ENCODE peak calls at places on chromosomes 13 and 19, in four cellular contexts. W is K562, R is WTC11, E is GM23338. Q is an unnamed sample.

GRCh38 chr13:34900288-34900739 is 41.8 kb upstream of the NBEA start:
- DNase-seq in W (no peak), R (no peak), E (peak; percentile 92), Q (no peak)

GRCh38 chr13:51958217-51958547 is 53.1 kb downstream of the ATP7B start:
- DNase-seq in W (no peak), R (no peak), E (peak; percentile 14), Q (no peak)

GRCh38 chr19:13102666-13103584 is at the start of gene LYL1:
- DNase-seq in W (peak; percentile 93), R (peak; percentile 67), E (peak; percentile 79), Q (peak; percentile 45)

GRCh38 chr13:72141845-72142470 is 275.0 kb upstream of the DACH1 start:
- DNase-seq in W (no peak), R (no peak), E (no peak), Q (no peak)

GRCh38 chr13:48731957-48732569 is 78.3 kb downstream of the CYSLTR2 start:
- DNase-seq in W (peak; percentile 57), R (peak; percentile 73), E (peak; percentile 82), Q (peak; percentile 11)

GRCh38 chr13:37058801-37059135 is 720 bp downstream of the SUPT20H start:
- DNase-seq in W (no peak), R (no peak), E (peak; percentile 40), Q (no peak)

GRCh38 chr19:13133241-13133870 is 15.3 kb downstream of the NACC1 start:
- DNase-seq in W (no peak), R (no peak), E (no peak), Q (no peak)

GRCh38 chr13:42996584-42996983 is 4.5 kb upstream of the EPSTI1 start:
- DNase-seq in W (no peak), R (no peak), E (no peak), Q (peak; percentile 9)

GRCh38 chr19:28582807-28583206 is 630.1 kb downstream of the UQCRFS1 start:
- DNase-seq in W (no peak), R (no peak), E (peak; percentile 8), Q (no peak)

GRCh38 chr19:42816901-42817300 is 51.4 kb upstream of the PSG8 start:
- DNase-seq in W (no peak), R (no peak), E (no peak), Q (no peak)

GRCh38 chr13:37134411-37135041 is 29.1 kb upstream of the CSNK1A1L start:
- DNase-seq in W (no peak), R (no peak), E (no peak), Q (no peak)

GRCh38 chr19:28420731-28421550 is 792.0 kb downstream of the UQCRFS1 start:
- DNase-seq in W (no peak), R (no peak), E (no peak), Q (no peak)

GRCh38 chr19:45640849-45641273 is 1.7 kb upstream of the EML2 start:
- DNase-seq in W (peak; percentile 43), R (peak; percentile 91), E (peak; percentile 89), Q (peak; percentile 13)

GRCh38 chr19:38944981-38945506 is 14.3 kb downstream of the MRPS12 start:
- DNase-seq in W (peak; percentile 67), R (peak; percentile 29), E (peak; percentile 35), Q (no peak)

GRCh38 chr19:7899751-7900352 is 3.8 kb upstream of the MAP2K7 start:
- DNase-seq in W (no peak), R (no peak), E (no peak), Q (no peak)

GRCh38 chr19:40009674-40010073 is 12.8 kb downstream of the ZNF546 start:
- DNase-seq in W (no peak), R (no peak), E (no peak), Q (no peak)

GRCh38 chr19:14686411-14686810 is 3.4 kb upstream of the ZNF333 start:
- DNase-seq in W (no peak), R (peak; percentile 25), E (peak; percentile 61), Q (peak; percentile 8)

GRCh38 chr19:39951686-39952085 is 17.3 kb upstream of the FCGBP start:
- DNase-seq in W (no peak), R (no peak), E (no peak), Q (no peak)

GRCh38 chr13:30363725-30364124 is 56.4 kb upstream of the KATNAL1 start:
- DNase-seq in W (peak; percentile 67), R (no peak), E (no peak), Q (no peak)

GRCh38 chr19:44648536-44649370 is 5.0 kb downstream of the PVR start:
- DNase-seq in W (no peak), R (no peak), E (no peak), Q (no peak)

GRCh38 chr19:33022472-33023116 is 42.1 kb downstream of the RHPN2 start:
- DNase-seq in W (no peak), R (peak; percentile 76), E (peak; percentile 93), Q (no peak)

GRCh38 chr19:36627057-36627456 is 21.9 kb downstream of the ZNF382 start:
- DNase-seq in W (no peak), R (no peak), E (no peak), Q (no peak)

GRCh38 chr13:59409651-59410200 is 754.0 kb downstream of the DIAPH3 start:
- DNase-seq in W (no peak), R (peak; percentile 15), E (peak; percentile 86), Q (no peak)

GRCh38 chr13:44303681-44304432 is 69.8 kb upstream of the SERP2 start:
- DNase-seq in W (no peak), R (no peak), E (no peak), Q (no peak)

GRCh38 chr19:40716031-40716654 is 543 bp downstream of the COQ8B start:
- DNase-seq in W (peak; percentile 54), R (no peak), E (no peak), Q (no peak)

GRCh38 chr19:44111910-44112463 is 1.2 kb upstream of the ZNF225 start:
- DNase-seq in W (no peak), R (peak; percentile 57), E (peak; percentile 96), Q (no peak)

GRCh38 chr19:12527034-12527836 is 24.0 kb downstream of the ZNF564 start:
- DNase-seq in W (no peak), R (no peak), E (peak; percentile 69), Q (no peak)

GRCh38 chr19:14167013-14167593 is 30.7 kb upstream of the ASF1B start:
- DNase-seq in W (no peak), R (no peak), E (no peak), Q (no peak)

GRCh38 chr19:4010808-4011110 is 3.2 kb downstream of the PIAS4 start:
- DNase-seq in W (no peak), R (no peak), E (no peak), Q (no peak)

GRCh38 chr19:4012092-4012974 is 4.8 kb downstream of the PIAS4 start:
- DNase-seq in W (no peak), R (no peak), E (no peak), Q (no peak)

GRCh38 chr19:4009990-4010807 is 2.7 kb downstream of the PIAS4 start:
- DNase-seq in W (no peak), R (no peak), E (no peak), Q (no peak)

GRCh38 chr19:4007021-4007835 is at the start of gene PIAS4:
- DNase-seq in W (peak; percentile 100), R (peak; percentile 95), E (peak; percentile 97), Q (peak; percentile 87)

GRCh38 chr19:4007836-4008539 is 452 bp downstream of the PIAS4 start:
- DNase-seq in W (peak; percentile 75), R (peak; percentile 40), E (peak; percentile 56), Q (peak; percentile 18)
- TF ChIP-seq CREB1 in W (no peak), R (no peak), E (no peak), Q (no peak)

GRCh38 chr19:55542292-55542855 is 3.0 kb downstream of the SBK3 start:
- DNase-seq in W (no peak), R (no peak), E (no peak), Q (no peak)
- TF ChIP-seq CREB1 in W (no peak), R (no peak), E (no peak), Q (no peak)

GRCh38 chr19:30480097-30480496 is 107.9 kb downstream of the ZNF536 start:
- DNase-seq in W (no peak), R (no peak), E (no peak), Q (no peak)
- TF ChIP-seq CREB1 in W (no peak), R (no peak), E (no peak), Q (no peak)

GRCh38 chr13:20824762-20825161 is 51.0 kb upstream of the EEF1AKMT1 start:
- DNase-seq in W (no peak), R (no peak), E (peak; percentile 7), Q (no peak)
- TF ChIP-seq CREB1 in W (no peak), R (no peak), E (no peak), Q (no peak)

GRCh38 chr13:113883921-113884804 is 20.3 kb upstream of the GAS6 start:
- DNase-seq in W (no peak), R (no peak), E (no peak), Q (no peak)
- TF ChIP-seq CREB1 in W (no peak), R (no peak), E (no peak), Q (no peak)

GRCh38 chr19:35470128-35470527 is 20.1 kb downstream of the KRTDAP start:
- DNase-seq in W (no peak), R (no peak), E (no peak), Q (no peak)

GRCh38 chr19:35474104-35474503 is 16.2 kb downstream of the KRTDAP start:
- DNase-seq in W (no peak), R (no peak), E (no peak), Q (no peak)

GRCh38 chr19:35471946-35472345 is 18.3 kb downstream of the KRTDAP start:
- DNase-seq in W (no peak), R (no peak), E (no peak), Q (no peak)

GRCh38 chr19:35466259-35466658 is 18.2 kb downstream of the FFAR2 start:
- DNase-seq in W (no peak), R (no peak), E (no peak), Q (no peak)

GRCh38 chr19:35468637-35469036 is 20.6 kb downstream of the FFAR2 start:
- DNase-seq in W (peak; percentile 45), R (peak; percentile 60), E (peak; percentile 77), Q (peak; percentile 54)
- TF ChIP-seq CREB1 in W (no peak), R (no peak), E (no peak), Q (no peak)

GRCh38 chr19:52778811-52779210 is 7.8 kb downstream of the ZNF600 start:
- DNase-seq in W (no peak), R (no peak), E (no peak), Q (no peak)
- TF ChIP-seq CREB1 in W (no peak), R (no peak), E (no peak), Q (no peak)

GRCh38 chr13:90302113-90302512 is 1045.4 kb upstream of the MIR17HG start:
- DNase-seq in W (peak; percentile 21), R (no peak), E (no peak), Q (no peak)
- TF ChIP-seq CREB1 in W (no peak), R (no peak), E (no peak), Q (no peak)